ENCODE peak calls at places on chromosomes 16 and 17, in nine cellular contexts. F, S, G, A, H, M, J, D and W are unnamed samples.

GRCh38 chr16:4649744-4650442 is 25.3 kb downstream of the MGRN1 start:
- DNase-seq in F (no peak), S (no peak), G (no peak), A (no peak), H (no peak), M (no peak), J (no peak), D (no peak), W (no peak)

GRCh38 chr16:10036951-10037350 is 145.3 kb downstream of the GRIN2A start:
- DNase-seq in F (no peak), S (no peak), G (no peak), A (no peak), H (no peak), M (no peak), J (no peak), D (no peak), W (no peak)

GRCh38 chr17:31621566-31621965 is 230.1 kb downstream of the RAB11FIP4 start:
- DNase-seq in F (no peak), S (no peak), G (no peak), A (no peak), H (no peak), M (no peak), J (no peak), D (no peak), W (no peak)

GRCh38 chr16:24728891-24729242 is 584 bp upstream of the TNRC6A start:
- DNase-seq in F (no peak), S (no peak), G (no peak), A (no peak), H (no peak), M (no peak), J (no peak), D (no peak), W (no peak)

GRCh38 chr16:75202069-75202590 is 4.8 kb downstream of the CTRB2 start:
- DNase-seq in F (peak), S (no peak), G (no peak), A (no peak), H (no peak), M (no peak), J (no peak), D (no peak), W (no peak)

GRCh38 chr17:35254107-35254802 is 11.4 kb downstream of the SLFN5 start:
- DNase-seq in F (peak), S (no peak), G (no peak), A (no peak), H (peak), M (peak), J (no peak), D (peak), W (no peak)

GRCh38 chr17:81272616-81273015 is 22.5 kb downstream of the SLC38A10 start:
- DNase-seq in F (no peak), S (no peak), G (no peak), A (no peak), H (no peak), M (no peak), J (no peak), D (no peak), W (no peak)

GRCh38 chr16:86466695-86467406 is 43.5 kb upstream of the FOXF1 start:
- DNase-seq in F (no peak), S (no peak), G (no peak), A (no peak), H (peak), M (no peak), J (no peak), D (no peak), W (no peak)

GRCh38 chr17:12365805-12366204 is 299.9 kb upstream of the MYOCD start:
- DNase-seq in F (no peak), S (no peak), G (no peak), A (no peak), H (no peak), M (no peak), J (no peak), D (no peak), W (no peak)

GRCh38 chr16:57029161-57030160 is 40.1 kb downstream of the NLRC5 start:
- DNase-seq in F (no peak), S (no peak), G (no peak), A (no peak), H (no peak), M (peak), J (peak), D (no peak), W (no peak)

GRCh38 chr16:86536621-86537020 is 18.4 kb downstream of the MTHFSD start:
- DNase-seq in F (no peak), S (no peak), G (no peak), A (no peak), H (no peak), M (no peak), J (no peak), D (no peak), W (no peak)

GRCh38 chr17:81386646-81387234 is 8.5 kb upstream of the BAHCC1 start:
- DNase-seq in F (no peak), S (no peak), G (no peak), A (no peak), H (no peak), M (peak), J (no peak), D (peak), W (no peak)

GRCh38 chr17:3524024-3524423 is 33.6 kb downstream of the TRPV3 start:
- DNase-seq in F (no peak), S (no peak), G (no peak), A (no peak), H (no peak), M (no peak), J (no peak), D (no peak), W (no peak)

GRCh38 chr16:2366660-2367309 is 26.3 kb upstream of the ABCA3 start:
- DNase-seq in F (no peak), S (no peak), G (no peak), A (no peak), H (no peak), M (no peak), J (no peak), D (no peak), W (no peak)

GRCh38 chr17:78934681-78935418 is 9.7 kb upstream of the TIMP2 start:
- DNase-seq in F (no peak), S (no peak), G (no peak), A (no peak), H (no peak), M (no peak), J (no peak), D (no peak), W (no peak)

GRCh38 chr16:2019500-2019899 is at the start of gene NPW:
- DNase-seq in F (no peak), S (no peak), G (no peak), A (no peak), H (no peak), M (no peak), J (no peak), D (no peak), W (no peak)

GRCh38 chr17:76427457-76428231 is 25.3 kb downstream of the UBE2O start:
- DNase-seq in F (no peak), S (no peak), G (no peak), A (peak), H (no peak), M (peak), J (no peak), D (no peak), W (no peak)

GRCh38 chr16:17068524-17068923 is 402.2 kb downstream of the XYLT1 start:
- DNase-seq in F (no peak), S (no peak), G (no peak), A (no peak), H (no peak), M (no peak), J (no peak), D (no peak), W (no peak)

GRCh38 chr17:50102164-50102991 is 7.2 kb downstream of the PDK2 start:
- DNase-seq in F (no peak), S (no peak), G (no peak), A (no peak), H (no peak), M (no peak), J (no peak), D (peak), W (no peak)

GRCh38 chr16:55204094-55204493 is 119.9 kb upstream of the IRX6 start:
- DNase-seq in F (no peak), S (no peak), G (no peak), A (no peak), H (no peak), M (no peak), J (no peak), D (no peak), W (no peak)

GRCh38 chr16:1669698-1670097 is 8.4 kb upstream of the JPT2 start:
- DNase-seq in F (no peak), S (no peak), G (no peak), A (no peak), H (no peak), M (no peak), J (no peak), D (no peak), W (no peak)

GRCh38 chr16:57485916-57486857 is at the start of gene DOK4:
- DNase-seq in F (peak), S (peak), G (peak), A (peak), H (peak), M (peak), J (peak), D (peak), W (peak)

GRCh38 chr16:57367111-57367752 is 5.1 kb upstream of the CX3CL1 start:
- DNase-seq in F (no peak), S (no peak), G (no peak), A (no peak), H (no peak), M (peak), J (no peak), D (no peak), W (no peak)

GRCh38 chr17:19244796-19245195 is 7.6 kb downstream of the EPN2 start:
- DNase-seq in F (no peak), S (peak), G (no peak), A (no peak), H (no peak), M (no peak), J (no peak), D (no peak), W (no peak)

GRCh38 chr16:89187337-89188063 is 12.8 kb downstream of the SLC22A31 start:
- DNase-seq in F (no peak), S (no peak), G (no peak), A (peak), H (no peak), M (peak), J (no peak), D (no peak), W (no peak)

GRCh38 chr16:54957403-54957802 is 26.7 kb downstream of the IRX5 start:
- DNase-seq in F (no peak), S (peak), G (peak), A (no peak), H (no peak), M (peak), J (peak), D (no peak), W (no peak)

GRCh38 chr17:39209317-39210092 is 9.4 kb downstream of the RPL19 start:
- DNase-seq in F (peak), S (no peak), G (peak), A (peak), H (no peak), M (peak), J (peak), D (no peak), W (peak)

GRCh38 chr17:2347805-2348685 is 10.7 kb downstream of the SGSM2 start:
- DNase-seq in F (peak), S (no peak), G (no peak), A (no peak), H (peak), M (peak), J (peak), D (peak), W (peak)

GRCh38 chr17:350706-351435 is 1.7 kb downstream of the RPH3AL start:
- DNase-seq in F (no peak), S (no peak), G (no peak), A (no peak), H (no peak), M (peak), J (peak), D (peak), W (no peak)